ENCODE peak calls at places on chromosome 1, in ten cellular contexts. One of them, this sample, is unnamed.

GRCh38 chr1:5829414-5829813 is 162.8 kb downstream of the NPHP4 start:
- DNase-seq in heart left ventricle: no peak
- DNase-seq in BJ: no peak
- DNase-seq in fibroblast of lung: no peak
- DNase-seq in bronchial epithelial cell: no peak
- DNase-seq in neural progenitor cell: no peak
- DNase-seq in astrocyte: no peak
- DNase-seq in BE2C: no peak
- DNase-seq in NB4: no peak
- DNase-seq in fibroblast of pulmonary artery: no peak
- DNase-seq in this sample: no peak

GRCh38 chr1:155062702-155063411 is 683 bp upstream of the EFNA4 start:
- DNase-seq in heart left ventricle: peak; percentile 35
- DNase-seq in BJ: no peak
- DNase-seq in fibroblast of lung: peak; percentile 44
- DNase-seq in bronchial epithelial cell: peak; percentile 18
- DNase-seq in neural progenitor cell: peak; percentile 88
- DNase-seq in astrocyte: no peak
- DNase-seq in BE2C: peak; percentile 88
- DNase-seq in NB4: no peak
- DNase-seq in fibroblast of pulmonary artery: peak; percentile 40
- DNase-seq in this sample: peak; percentile 50

GRCh38 chr1:154960446-154961136 is 991 bp downstream of the PYGO2 start:
- DNase-seq in heart left ventricle: no peak
- DNase-seq in BJ: no peak
- DNase-seq in fibroblast of lung: no peak
- DNase-seq in bronchial epithelial cell: no peak
- DNase-seq in neural progenitor cell: no peak
- DNase-seq in astrocyte: no peak
- DNase-seq in BE2C: no peak
- DNase-seq in NB4: no peak
- DNase-seq in fibroblast of pulmonary artery: no peak
- DNase-seq in this sample: no peak

GRCh38 chr1:109620396-109620817 is 770 bp downstream of the AMPD2 start:
- DNase-seq in heart left ventricle: no peak
- DNase-seq in BJ: no peak
- DNase-seq in fibroblast of lung: peak; percentile 55
- DNase-seq in bronchial epithelial cell: peak; percentile 31
- DNase-seq in neural progenitor cell: peak; percentile 46
- DNase-seq in astrocyte: peak; percentile 42
- DNase-seq in BE2C: peak; percentile 36
- DNase-seq in NB4: no peak
- DNase-seq in fibroblast of pulmonary artery: peak; percentile 65
- DNase-seq in this sample: peak; percentile 51

GRCh38 chr1:211579434-211580302 is 707 bp upstream of the SLC30A1 start:
- DNase-seq in heart left ventricle: no peak
- DNase-seq in BJ: no peak
- DNase-seq in fibroblast of lung: peak; percentile 17
- DNase-seq in bronchial epithelial cell: no peak
- DNase-seq in neural progenitor cell: peak; percentile 91
- DNase-seq in astrocyte: no peak
- DNase-seq in BE2C: peak; percentile 88
- DNase-seq in NB4: peak; percentile 86
- DNase-seq in fibroblast of pulmonary artery: peak; percentile 43
- DNase-seq in this sample: peak; percentile 37

GRCh38 chr1:24643362-24644346 is 552 bp downstream of the SRRM1 start:
- DNase-seq in heart left ventricle: no peak
- DNase-seq in BJ: no peak
- DNase-seq in fibroblast of lung: no peak
- DNase-seq in bronchial epithelial cell: peak; percentile 17
- DNase-seq in neural progenitor cell: peak; percentile 38
- DNase-seq in astrocyte: no peak
- DNase-seq in BE2C: no peak
- DNase-seq in NB4: peak; percentile 56
- DNase-seq in fibroblast of pulmonary artery: no peak
- DNase-seq in this sample: no peak

GRCh38 chr1:47536646-47537118 is 98.8 kb downstream of the FOXD2 start:
- DNase-seq in heart left ventricle: no peak
- DNase-seq in BJ: no peak
- DNase-seq in fibroblast of lung: no peak
- DNase-seq in bronchial epithelial cell: no peak
- DNase-seq in neural progenitor cell: no peak
- DNase-seq in astrocyte: no peak
- DNase-seq in BE2C: no peak
- DNase-seq in NB4: no peak
- DNase-seq in fibroblast of pulmonary artery: no peak
- DNase-seq in this sample: no peak

GRCh38 chr1:221712198-221712684 is 29.6 kb downstream of the DUSP10 start:
- DNase-seq in heart left ventricle: no peak
- DNase-seq in BJ: peak; percentile 50
- DNase-seq in fibroblast of lung: peak; percentile 87
- DNase-seq in bronchial epithelial cell: peak; percentile 87
- DNase-seq in neural progenitor cell: no peak
- DNase-seq in astrocyte: peak; percentile 97
- DNase-seq in BE2C: no peak
- DNase-seq in NB4: peak; percentile 80
- DNase-seq in fibroblast of pulmonary artery: peak; percentile 78
- DNase-seq in this sample: peak; percentile 62

DNA sequence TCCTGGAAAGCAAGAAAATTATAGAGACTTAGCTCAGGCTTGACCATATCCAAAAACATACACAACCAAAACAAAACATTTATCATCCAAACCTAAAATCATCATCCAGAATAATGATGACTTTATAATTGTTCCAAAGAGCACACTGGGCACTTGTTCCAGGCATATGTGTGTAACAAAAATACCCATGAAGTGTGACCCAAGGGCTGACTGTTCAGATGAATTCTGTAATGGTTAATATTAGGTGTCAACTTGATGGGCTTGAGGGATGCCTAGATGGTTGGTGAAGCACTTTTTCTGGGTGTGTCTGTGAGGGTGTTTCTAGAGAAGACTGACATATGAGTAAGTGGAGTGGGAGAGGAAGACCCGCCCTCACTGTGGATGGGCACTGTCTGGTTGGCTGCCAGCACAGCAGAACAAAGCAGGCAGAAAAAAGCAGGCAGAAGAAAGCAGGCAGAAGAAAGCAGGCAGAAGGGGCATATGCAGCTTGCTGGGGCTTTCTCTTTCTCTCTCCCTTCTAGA is 43.1 kb upstream of the CD2 start:
- DNase-seq in heart left ventricle: no peak
- DNase-seq in BJ: no peak
- DNase-seq in fibroblast of lung: no peak
- DNase-seq in bronchial epithelial cell: peak; percentile 75
- DNase-seq in neural progenitor cell: peak; percentile 27
- DNase-seq in astrocyte: no peak
- DNase-seq in BE2C: peak; percentile 60
- DNase-seq in NB4: peak; percentile 14
- DNase-seq in fibroblast of pulmonary artery: no peak
- DNase-seq in this sample: no peak
- H3K4me3 ChIP-seq in heart left ventricle: no peak overlapping the region
- H3K4me3 ChIP-seq in BJ: no peak overlapping the region
- H3K4me3 ChIP-seq in fibroblast of lung: no peak overlapping the region
- H3K4me3 ChIP-seq in bronchial epithelial cell: no peak overlapping the region
- H3K4me3 ChIP-seq in neural progenitor cell: no peak overlapping the region
- H3K4me3 ChIP-seq in astrocyte: no peak overlapping the region
- H3K4me3 ChIP-seq in BE2C: no peak overlapping the region
- H3K4me3 ChIP-seq in NB4: no peak overlapping the region
- H3K4me3 ChIP-seq in fibroblast of pulmonary artery: no peak overlapping the region
- H3K4me3 ChIP-seq in this sample: no peak overlapping the region

DNA sequence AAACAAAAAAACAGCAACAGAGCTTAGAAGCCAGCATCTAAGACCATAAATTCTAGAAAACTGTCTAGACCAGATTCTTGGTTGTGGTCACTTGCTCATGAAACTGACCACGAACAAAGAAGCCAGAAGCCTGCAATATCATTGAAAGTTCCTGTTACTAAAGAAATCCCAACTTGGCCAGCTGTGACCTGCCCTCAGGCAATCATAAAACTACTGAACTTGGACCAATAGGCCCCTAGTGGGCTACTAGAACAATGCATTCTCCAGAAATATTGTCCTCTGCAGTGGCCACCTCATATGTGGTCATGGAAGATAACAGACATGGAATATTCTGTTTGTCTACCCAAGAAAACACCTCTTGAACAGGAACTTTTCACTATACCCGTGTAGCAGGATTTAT is 87.7 kb downstream of the SPATA17 start:
- DNase-seq in heart left ventricle: no peak
- DNase-seq in BJ: peak; percentile 9
- DNase-seq in fibroblast of lung: no peak
- DNase-seq in bronchial epithelial cell: no peak
- DNase-seq in neural progenitor cell: no peak
- DNase-seq in astrocyte: peak; percentile 5
- DNase-seq in BE2C: no peak
- DNase-seq in NB4: peak; percentile 8
- DNase-seq in fibroblast of pulmonary artery: peak; percentile 1
- DNase-seq in this sample: no peak
- TF ChIP-seq CTCF in heart left ventricle: no peak
- TF ChIP-seq CTCF in BJ: no peak
- TF ChIP-seq CTCF in fibroblast of lung: no peak
- TF ChIP-seq CTCF in bronchial epithelial cell: no peak
- TF ChIP-seq CTCF in neural progenitor cell: no peak
- TF ChIP-seq CTCF in astrocyte: peak; percentile 6
- TF ChIP-seq CTCF in BE2C: peak; percentile 30
- TF ChIP-seq CTCF in NB4: no peak
- TF ChIP-seq CTCF in fibroblast of pulmonary artery: no peak
- TF ChIP-seq CTCF in this sample: no peak

GRCh38 chr1:2175681-2176454 is 18.7 kb downstream of the FAAP20 start:
- DNase-seq in heart left ventricle: no peak
- DNase-seq in BJ: no peak
- DNase-seq in fibroblast of lung: no peak
- DNase-seq in bronchial epithelial cell: no peak
- DNase-seq in neural progenitor cell: no peak
- DNase-seq in astrocyte: no peak
- DNase-seq in BE2C: no peak
- DNase-seq in NB4: no peak
- DNase-seq in fibroblast of pulmonary artery: no peak
- DNase-seq in this sample: no peak

GRCh38 chr1:2174348-2175054 is 20.1 kb downstream of the FAAP20 start:
- DNase-seq in heart left ventricle: peak; percentile 59
- DNase-seq in BJ: peak; percentile 4
- DNase-seq in fibroblast of lung: peak; percentile 58
- DNase-seq in bronchial epithelial cell: peak; percentile 46
- DNase-seq in neural progenitor cell: peak; percentile 79
- DNase-seq in astrocyte: peak; percentile 30
- DNase-seq in BE2C: peak; percentile 78
- DNase-seq in NB4: peak; percentile 67
- DNase-seq in fibroblast of pulmonary artery: peak; percentile 64
- DNase-seq in this sample: peak; percentile 73

GRCh38 chr1:2176615-2177014 is 18.0 kb downstream of the FAAP20 start:
- DNase-seq in heart left ventricle: no peak
- DNase-seq in BJ: no peak
- DNase-seq in fibroblast of lung: no peak
- DNase-seq in bronchial epithelial cell: no peak
- DNase-seq in neural progenitor cell: no peak
- DNase-seq in astrocyte: no peak
- DNase-seq in BE2C: no peak
- DNase-seq in NB4: no peak
- DNase-seq in fibroblast of pulmonary artery: no peak
- DNase-seq in this sample: no peak

GRCh38 chr1:2173546-2174347 is 20.8 kb downstream of the FAAP20 start:
- DNase-seq in heart left ventricle: no peak
- DNase-seq in BJ: no peak
- DNase-seq in fibroblast of lung: no peak
- DNase-seq in bronchial epithelial cell: no peak
- DNase-seq in neural progenitor cell: no peak
- DNase-seq in astrocyte: no peak
- DNase-seq in BE2C: no peak
- DNase-seq in NB4: no peak
- DNase-seq in fibroblast of pulmonary artery: no peak
- DNase-seq in this sample: no peak

DNA sequence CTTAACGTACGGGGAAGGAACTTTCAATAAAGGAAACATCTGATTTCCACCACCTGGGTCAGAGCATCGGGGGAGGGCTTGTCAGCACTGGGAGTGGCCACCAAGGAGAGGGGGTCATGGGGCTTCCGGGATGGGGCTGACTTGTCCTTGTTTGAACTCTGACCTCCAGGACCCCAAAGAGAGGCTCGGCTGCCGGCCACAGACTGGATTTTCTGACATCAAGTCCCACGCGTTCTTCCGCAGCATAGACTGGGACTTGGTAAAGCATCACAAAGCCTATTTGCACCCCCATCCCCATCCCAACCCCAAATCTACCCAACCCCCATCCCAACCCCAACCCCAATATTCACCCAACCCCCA is 19.5 kb downstream of the FAAP20 start:
- DNase-seq in heart left ventricle: no peak
- DNase-seq in BJ: no peak
- DNase-seq in fibroblast of lung: no peak
- DNase-seq in bronchial epithelial cell: no peak
- DNase-seq in neural progenitor cell: no peak
- DNase-seq in astrocyte: no peak
- DNase-seq in BE2C: no peak
- DNase-seq in NB4: no peak
- DNase-seq in fibroblast of pulmonary artery: no peak
- DNase-seq in this sample: no peak
- H3K4me3 ChIP-seq in heart left ventricle: no peak overlapping the region
- H3K4me3 ChIP-seq in BJ: no peak overlapping the region
- H3K4me3 ChIP-seq in fibroblast of lung: no peak overlapping the region
- H3K4me3 ChIP-seq in bronchial epithelial cell: no peak overlapping the region
- H3K4me3 ChIP-seq in neural progenitor cell: no peak overlapping the region
- H3K4me3 ChIP-seq in astrocyte: no peak overlapping the region
- H3K4me3 ChIP-seq in BE2C: no peak overlapping the region
- H3K4me3 ChIP-seq in NB4: no peak overlapping the region
- H3K4me3 ChIP-seq in fibroblast of pulmonary artery: no peak overlapping the region
- H3K4me3 ChIP-seq in this sample: no peak overlapping the region

GRCh38 chr1:220528049-220528678 is at the start of gene MARK1:
- DNase-seq in heart left ventricle: peak; percentile 84
- DNase-seq in BJ: peak; percentile 21
- DNase-seq in fibroblast of lung: peak; percentile 46
- DNase-seq in bronchial epithelial cell: peak; percentile 30
- DNase-seq in neural progenitor cell: peak; percentile 88
- DNase-seq in astrocyte: peak; percentile 27
- DNase-seq in BE2C: peak; percentile 45
- DNase-seq in NB4: peak; percentile 5
- DNase-seq in fibroblast of pulmonary artery: peak; percentile 31
- DNase-seq in this sample: peak; percentile 24

GRCh38 chr1:220529530-220529920 is 1.6 kb downstream of the MARK1 start:
- DNase-seq in heart left ventricle: no peak
- DNase-seq in BJ: no peak
- DNase-seq in fibroblast of lung: no peak
- DNase-seq in bronchial epithelial cell: no peak
- DNase-seq in neural progenitor cell: peak; percentile 17
- DNase-seq in astrocyte: no peak
- DNase-seq in BE2C: no peak
- DNase-seq in NB4: no peak
- DNase-seq in fibroblast of pulmonary artery: no peak
- DNase-seq in this sample: no peak

GRCh38 chr1:220528679-220529529 is 968 bp downstream of the MARK1 start:
- DNase-seq in heart left ventricle: peak; percentile 15
- DNase-seq in BJ: no peak
- DNase-seq in fibroblast of lung: no peak
- DNase-seq in bronchial epithelial cell: peak; percentile 21
- DNase-seq in neural progenitor cell: peak; percentile 55
- DNase-seq in astrocyte: no peak
- DNase-seq in BE2C: no peak
- DNase-seq in NB4: no peak
- DNase-seq in fibroblast of pulmonary artery: no peak
- DNase-seq in this sample: no peak

GRCh38 chr1:220527279-220528048 is 472 bp upstream of the MARK1 start:
- DNase-seq in heart left ventricle: peak; percentile 62
- DNase-seq in BJ: no peak
- DNase-seq in fibroblast of lung: no peak
- DNase-seq in bronchial epithelial cell: peak; percentile 38
- DNase-seq in neural progenitor cell: peak; percentile 38
- DNase-seq in astrocyte: peak; percentile 18
- DNase-seq in BE2C: no peak
- DNase-seq in NB4: no peak
- DNase-seq in fibroblast of pulmonary artery: peak; percentile 1
- DNase-seq in this sample: peak; percentile 6

DNA sequence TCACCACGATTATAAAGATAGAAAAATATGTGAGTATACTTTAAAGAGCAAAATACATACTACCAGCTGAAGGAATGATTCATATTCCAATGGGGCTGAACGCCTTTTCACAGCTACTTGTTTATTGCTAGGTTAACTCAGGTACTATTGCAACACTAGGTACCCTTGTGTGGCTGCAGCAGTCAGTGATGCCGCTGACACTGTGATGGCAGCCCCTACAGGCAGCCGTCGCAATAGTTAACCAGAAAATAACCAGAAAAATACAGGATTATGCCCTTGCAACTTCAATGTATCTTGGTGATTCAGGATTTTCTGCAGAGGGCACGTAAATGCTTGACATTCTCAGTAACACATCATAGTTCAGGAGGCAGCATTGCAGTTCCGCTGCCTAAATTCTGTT is 1.6 kb upstream of the MARK1 start:
- DNase-seq in heart left ventricle: no peak
- DNase-seq in BJ: no peak
- DNase-seq in fibroblast of lung: peak; percentile 4
- DNase-seq in bronchial epithelial cell: peak; percentile 68
- DNase-seq in neural progenitor cell: peak; percentile 28
- DNase-seq in astrocyte: no peak
- DNase-seq in BE2C: no peak
- DNase-seq in NB4: no peak
- DNase-seq in fibroblast of pulmonary artery: peak; percentile 3
- DNase-seq in this sample: no peak
- TF ChIP-seq CTCF in heart left ventricle: no peak
- TF ChIP-seq CTCF in BJ: no peak
- TF ChIP-seq CTCF in fibroblast of lung: peak; percentile 45
- TF ChIP-seq CTCF in bronchial epithelial cell: no peak
- TF ChIP-seq CTCF in neural progenitor cell: peak; percentile 52
- TF ChIP-seq CTCF in astrocyte: peak; percentile 15
- TF ChIP-seq CTCF in BE2C: peak; percentile 42
- TF ChIP-seq CTCF in NB4: no peak
- TF ChIP-seq CTCF in fibroblast of pulmonary artery: peak; percentile 28
- TF ChIP-seq CTCF in this sample: no peak

This sample was measured in cardiac fibroblast.